ENCODE peak calls at places on chromosomes 1 and 21, in eight cellular contexts. V, O, B, S, X, I, E and R are unnamed samples.

GRCh38 chr1:196481616-196482015 is 126.6 kb downstream of the KCNT2 start:
- DNase-seq in S (no peak), V (no peak), X (no peak), B (no peak), O (no peak), E (no peak), I (no peak), R (no peak)

GRCh38 chr1:53367503-53368313 is 39.8 kb upstream of the LRP8 start:
- DNase-seq in V (no peak), E (no peak), O (peak), B (peak), X (no peak), I (no peak), S (no peak), R (no peak)

GRCh38 chr1:7611421-7612010 is 159.6 kb upstream of the VAMP3 start:
- DNase-seq in X (no peak), O (no peak), V (no peak), E (no peak), I (no peak), S (no peak), B (no peak), R (no peak)

GRCh38 chr1:24946861-24947658 is 17.0 kb upstream of the RUNX3 start:
- DNase-seq in X (no peak), I (no peak), S (no peak), O (no peak), E (no peak), V (no peak), B (no peak), R (no peak)

GRCh38 chr1:231487019-231487418 is 41.5 kb upstream of the TSNAX start:
- DNase-seq in V (no peak), B (no peak), O (no peak), X (no peak), I (no peak), S (no peak), E (no peak), R (no peak)

GRCh38 chr21:45560106-45561021 is 18.1 kb upstream of the SLC19A1 start:
- DNase-seq in I (no peak), V (no peak), O (peak), E (no peak), S (no peak), B (no peak), X (no peak), R (no peak)

GRCh38 chr21:43733060-43733459 is 14.1 kb downstream of the PDXK start:
- DNase-seq in O (no peak), V (no peak), X (no peak), I (no peak), E (no peak), S (no peak), B (no peak), R (no peak)

GRCh38 chr1:90748668-90749067 is 31.6 kb upstream of the BARHL2 start:
- DNase-seq in E (no peak), V (no peak), S (no peak), X (no peak), O (no peak), I (no peak), B (no peak), R (peak)

GRCh38 chr1:95230256-95230655 is 3.8 kb upstream of the RWDD3 start:
- DNase-seq in O (no peak), X (no peak), S (no peak), V (no peak), I (no peak), E (no peak), B (no peak), R (no peak)

GRCh38 chr1:14924012-14924452 is 229.5 kb upstream of the TMEM51 start:
- DNase-seq in O (peak), S (no peak), I (peak), B (peak), E (no peak), V (no peak), X (no peak), R (no peak)

GRCh38 chr1:34980715-34981114 is 4.4 kb downstream of the TMEM35B start:
- DNase-seq in I (no peak), S (no peak), E (no peak), V (no peak), X (no peak), O (no peak), B (no peak), R (no peak)

GRCh38 chr1:153533689-153534201 is 2.0 kb downstream of the S100A6 start:
- DNase-seq in I (peak), S (no peak), O (peak), V (peak), X (peak), B (no peak), E (no peak), R (no peak)

GRCh38 chr21:33976082-33976979 is 60.7 kb upstream of the ATP5PO start:
- DNase-seq in B (peak), X (peak), I (no peak), V (no peak), S (no peak), O (no peak), E (no peak), R (peak)

GRCh38 chr21:16320110-16320509 is 590.3 kb downstream of the USP25 start:
- DNase-seq in V (no peak), S (no peak), I (no peak), X (no peak), E (no peak), O (no peak), B (no peak), R (no peak)

GRCh38 chr1:183238071-183238470 is 52.0 kb downstream of the LAMC2 start:
- DNase-seq in O (no peak), S (no peak), I (peak), B (no peak), E (no peak), V (no peak), X (no peak), R (no peak)

GRCh38 chr1:27752372-27752771 is 20.6 kb upstream of the STX12 start:
- DNase-seq in B (no peak), O (no peak), E (no peak), V (no peak), X (no peak), I (peak), S (no peak), R (no peak)

GRCh38 chr1:68328485-68328884 is 96.2 kb upstream of the WLS start:
- DNase-seq in S (no peak), X (no peak), V (no peak), B (no peak), O (no peak), I (no peak), E (no peak), R (no peak)